ENCODE peak calls at places on chromosome 5, in four cellular contexts. One of them, this sample, is unnamed.

GRCh38 chr5:146306838-146307237 is 31.8 kb upstream of the POU4F3 start:
- DNase-seq in keratinocyte: no peak
- DNase-seq in GM12878: no peak
- DNase-seq in PC-9: peak
- DNase-seq in this sample: no peak

GRCh38 chr5:55714749-55715148 is 2.6 kb upstream of the SLC38A9 start:
- DNase-seq in keratinocyte: no peak
- DNase-seq in GM12878: no peak
- DNase-seq in PC-9: no peak
- DNase-seq in this sample: no peak

GRCh38 chr5:67831081-67831480 is 384.5 kb upstream of the PIK3R1 start:
- DNase-seq in keratinocyte: no peak
- DNase-seq in GM12878: no peak
- DNase-seq in PC-9: no peak
- DNase-seq in this sample: no peak

GRCh38 chr5:51394609-51395008 is 11.4 kb downstream of the ISL1 start:
- DNase-seq in keratinocyte: no peak
- DNase-seq in GM12878: no peak
- DNase-seq in PC-9: no peak
- DNase-seq in this sample: no peak

GRCh38 chr5:96031811-96032261 is 70.2 kb upstream of the ELL2 start:
- DNase-seq in keratinocyte: no peak
- DNase-seq in GM12878: no peak
- DNase-seq in PC-9: no peak
- DNase-seq in this sample: peak

GRCh38 chr5:178515776-178516561 is 74.2 kb downstream of the COL23A1 start:
- DNase-seq in keratinocyte: no peak
- DNase-seq in GM12878: no peak
- DNase-seq in PC-9: no peak
- DNase-seq in this sample: no peak

GRCh38 chr5:1249366-1250280 is 24.4 kb downstream of the SLC6A18 start:
- DNase-seq in keratinocyte: no peak
- DNase-seq in GM12878: no peak
- DNase-seq in PC-9: no peak
- DNase-seq in this sample: no peak

GRCh38 chr5:759781-760362 is 24.7 kb downstream of the ZDHHC11B start:
- DNase-seq in keratinocyte: no peak
- DNase-seq in GM12878: no peak
- DNase-seq in PC-9: no peak
- DNase-seq in this sample: no peak

GRCh38 chr5:137201876-137202275 is 297.2 kb downstream of the SPOCK1 start:
- DNase-seq in keratinocyte: no peak
- DNase-seq in GM12878: no peak
- DNase-seq in PC-9: no peak
- DNase-seq in this sample: peak

GRCh38 chr5:96963267-96963666 is 27.4 kb downstream of the LNPEP start:
- DNase-seq in keratinocyte: peak
- DNase-seq in GM12878: peak
- DNase-seq in PC-9: no peak
- DNase-seq in this sample: no peak

GRCh38 chr5:116766470-116766947 is 191.9 kb upstream of the SEMA6A start:
- DNase-seq in keratinocyte: peak
- DNase-seq in GM12878: peak
- DNase-seq in PC-9: peak
- DNase-seq in this sample: peak

GRCh38 chr5:82259172-82259800 is 18.9 kb downstream of the RPS23 start:
- DNase-seq in keratinocyte: no peak
- DNase-seq in GM12878: no peak
- DNase-seq in PC-9: no peak
- DNase-seq in this sample: peak

GRCh38 chr5:62093981-62094380 is 212.0 kb upstream of the KIF2A start:
- DNase-seq in keratinocyte: no peak
- DNase-seq in GM12878: no peak
- DNase-seq in PC-9: no peak
- DNase-seq in this sample: no peak

GRCh38 chr5:173953528-173954090 is 35.4 kb upstream of the C5orf47 start:
- DNase-seq in keratinocyte: no peak
- DNase-seq in GM12878: no peak
- DNase-seq in PC-9: no peak
- DNase-seq in this sample: no peak

GRCh38 chr5:41509399-41510175 is 814 bp downstream of the PLCXD3 start:
- DNase-seq in keratinocyte: no peak
- DNase-seq in GM12878: no peak
- DNase-seq in PC-9: no peak
- DNase-seq in this sample: no peak
- TF ChIP-seq EZH2 in keratinocyte: no peak
- TF ChIP-seq EZH2 in GM12878: no peak
- TF ChIP-seq EZH2 in PC-9: no peak
- TF ChIP-seq EZH2 in this sample: no peak

DNA sequence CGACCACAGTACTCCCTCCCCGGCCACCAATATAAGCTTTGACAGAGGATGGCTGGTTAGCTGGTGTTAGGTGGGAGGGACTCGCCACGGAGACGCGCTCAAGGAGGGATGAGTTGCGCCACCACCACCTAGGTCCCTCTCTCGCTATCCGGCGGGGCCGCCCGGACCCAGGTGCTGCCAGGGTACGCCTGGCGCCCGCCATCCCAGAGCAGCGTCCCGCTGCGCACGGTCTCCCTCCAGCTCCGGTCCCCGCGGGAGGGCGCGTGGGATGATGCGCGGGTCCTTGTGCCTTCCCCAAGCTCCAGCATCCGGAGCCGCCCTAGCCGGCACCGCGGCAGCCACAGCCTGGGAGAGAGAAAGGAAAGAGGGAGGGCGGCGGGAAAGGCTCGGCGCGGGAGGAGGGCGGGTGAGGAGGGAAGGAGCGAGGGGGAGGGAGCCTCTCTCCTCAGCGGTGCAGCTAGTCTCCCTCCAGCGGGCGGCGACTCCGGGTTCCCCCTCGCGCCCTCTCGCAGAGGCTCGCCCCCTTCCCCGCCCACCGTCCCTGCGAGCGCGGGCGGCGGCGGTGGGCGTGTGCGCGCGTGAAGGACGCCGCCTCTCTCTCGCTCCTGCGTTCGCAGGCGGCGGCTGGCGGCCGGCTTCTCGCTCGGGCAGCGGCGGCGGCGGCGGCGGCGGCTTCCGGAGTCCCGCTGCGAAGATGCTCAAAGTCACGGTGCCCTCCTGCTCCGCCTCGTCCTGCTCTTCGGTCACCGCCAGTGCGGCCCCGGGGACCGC is at the start of gene CAMK4:
- DNase-seq in keratinocyte: no peak
- DNase-seq in GM12878: no peak
- DNase-seq in PC-9: no peak
- DNase-seq in this sample: peak
- TF ChIP-seq EZH2 in keratinocyte: no peak
- TF ChIP-seq EZH2 in GM12878: no peak
- TF ChIP-seq EZH2 in PC-9: no peak
- TF ChIP-seq EZH2 in this sample: no peak

GRCh38 chr5:122077451-122078115 is 476 bp downstream of the LOX start:
- DNase-seq in keratinocyte: no peak
- DNase-seq in GM12878: no peak
- DNase-seq in PC-9: no peak
- DNase-seq in this sample: peak
- TF ChIP-seq EZH2 in keratinocyte: no peak
- TF ChIP-seq EZH2 in GM12878: no peak
- TF ChIP-seq EZH2 in PC-9: no peak
- TF ChIP-seq EZH2 in this sample: no peak

GRCh38 chr5:7397935-7398334 is 2.0 kb downstream of the ADCY2 start:
- DNase-seq in keratinocyte: no peak
- DNase-seq in GM12878: no peak
- DNase-seq in PC-9: no peak
- DNase-seq in this sample: no peak

GRCh38 chr5:7398596-7399260 is 2.8 kb downstream of the ADCY2 start:
- DNase-seq in keratinocyte: no peak
- DNase-seq in GM12878: no peak
- DNase-seq in PC-9: no peak
- DNase-seq in this sample: no peak

GRCh38 chr5:7395432-7396168 is at the start of gene ADCY2:
- DNase-seq in keratinocyte: no peak
- DNase-seq in GM12878: no peak
- DNase-seq in PC-9: no peak
- DNase-seq in this sample: no peak

GRCh38 chr5:7396169-7397004 is 449 bp downstream of the ADCY2 start:
- DNase-seq in keratinocyte: no peak
- DNase-seq in GM12878: no peak
- DNase-seq in PC-9: no peak
- DNase-seq in this sample: no peak

DNA sequence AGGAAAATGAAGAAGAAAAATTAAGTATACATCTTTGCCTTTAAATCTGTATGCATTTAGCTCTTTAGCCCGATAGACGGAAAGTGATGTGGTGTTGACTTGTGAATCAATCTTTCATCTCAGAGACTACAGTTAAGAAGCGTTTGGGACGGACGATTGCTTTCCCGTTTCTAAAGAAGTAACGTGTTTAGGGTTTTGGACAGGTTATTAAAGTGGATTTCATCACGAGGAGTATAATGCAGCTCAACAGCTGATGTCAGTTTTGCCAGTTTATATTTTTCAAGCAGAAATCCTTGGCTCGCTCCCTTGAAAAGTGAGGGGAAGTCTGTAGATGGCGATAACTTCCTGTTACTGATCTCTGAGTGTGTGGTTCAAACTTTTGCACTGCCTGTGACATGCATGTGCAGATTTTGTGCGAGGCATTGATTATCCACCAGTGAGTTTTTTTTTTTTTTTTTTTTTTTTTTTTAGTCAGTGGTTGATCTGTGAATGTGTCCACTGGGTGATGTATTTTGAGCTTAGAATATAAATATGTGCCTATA is 1.1 kb downstream of the ADCY2 start:
- DNase-seq in keratinocyte: no peak
- DNase-seq in GM12878: no peak
- DNase-seq in PC-9: no peak
- DNase-seq in this sample: no peak
- TF ChIP-seq EZH2 in keratinocyte: peak
- TF ChIP-seq EZH2 in GM12878: no peak
- TF ChIP-seq EZH2 in PC-9: no peak
- TF ChIP-seq EZH2 in this sample: peak

GRCh38 chr5:176134529-176135223 is 103.5 kb upstream of the SIMC1 start:
- DNase-seq in keratinocyte: no peak
- DNase-seq in GM12878: no peak
- DNase-seq in PC-9: no peak
- DNase-seq in this sample: no peak

GRCh38 chr5:176133877-176134276 is 104.3 kb upstream of the SIMC1 start:
- DNase-seq in keratinocyte: no peak
- DNase-seq in GM12878: no peak
- DNase-seq in PC-9: no peak
- DNase-seq in this sample: no peak

GRCh38 chr5:176132471-176133288 is 105.5 kb upstream of the SIMC1 start:
- DNase-seq in keratinocyte: no peak
- DNase-seq in GM12878: no peak
- DNase-seq in PC-9: no peak
- DNase-seq in this sample: no peak

GRCh38 chr5:176131771-176132170 is 106.5 kb upstream of the SIMC1 start:
- DNase-seq in keratinocyte: no peak
- DNase-seq in GM12878: no peak
- DNase-seq in PC-9: no peak
- DNase-seq in this sample: no peak

GRCh38 chr5:176133289-176133870 is 104.8 kb upstream of the SIMC1 start:
- DNase-seq in keratinocyte: no peak
- DNase-seq in GM12878: no peak
- DNase-seq in PC-9: no peak
- DNase-seq in this sample: no peak
- TF ChIP-seq EZH2 in keratinocyte: no peak
- TF ChIP-seq EZH2 in GM12878: no peak
- TF ChIP-seq EZH2 in PC-9: no peak
- TF ChIP-seq EZH2 in this sample: no peak

DNA sequence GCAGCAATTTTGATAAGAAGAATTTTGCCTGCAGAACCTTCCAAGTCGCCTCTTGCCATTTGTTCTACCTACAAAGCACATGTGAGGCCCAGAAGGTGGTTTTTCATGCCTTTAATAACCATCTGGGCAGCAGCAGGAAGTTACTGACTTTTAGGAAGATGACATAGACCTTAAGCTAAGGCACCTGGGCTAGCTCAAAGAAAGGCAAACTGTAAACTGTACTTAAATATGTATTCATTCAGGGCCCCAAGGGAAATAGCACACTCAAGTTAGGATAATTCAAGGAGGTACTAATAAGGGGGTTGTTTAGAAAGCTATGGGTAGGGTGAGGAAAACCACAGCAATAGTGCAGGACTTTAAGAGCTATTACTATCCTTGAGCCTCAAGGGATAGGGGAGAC is 57.3 kb upstream of the HSPB3 start:
- DNase-seq in keratinocyte: no peak
- DNase-seq in GM12878: no peak
- DNase-seq in PC-9: no peak
- DNase-seq in this sample: no peak
- TF ChIP-seq EZH2 in keratinocyte: no peak
- TF ChIP-seq EZH2 in GM12878: no peak
- TF ChIP-seq EZH2 in PC-9: no peak
- TF ChIP-seq EZH2 in this sample: no peak

DNA sequence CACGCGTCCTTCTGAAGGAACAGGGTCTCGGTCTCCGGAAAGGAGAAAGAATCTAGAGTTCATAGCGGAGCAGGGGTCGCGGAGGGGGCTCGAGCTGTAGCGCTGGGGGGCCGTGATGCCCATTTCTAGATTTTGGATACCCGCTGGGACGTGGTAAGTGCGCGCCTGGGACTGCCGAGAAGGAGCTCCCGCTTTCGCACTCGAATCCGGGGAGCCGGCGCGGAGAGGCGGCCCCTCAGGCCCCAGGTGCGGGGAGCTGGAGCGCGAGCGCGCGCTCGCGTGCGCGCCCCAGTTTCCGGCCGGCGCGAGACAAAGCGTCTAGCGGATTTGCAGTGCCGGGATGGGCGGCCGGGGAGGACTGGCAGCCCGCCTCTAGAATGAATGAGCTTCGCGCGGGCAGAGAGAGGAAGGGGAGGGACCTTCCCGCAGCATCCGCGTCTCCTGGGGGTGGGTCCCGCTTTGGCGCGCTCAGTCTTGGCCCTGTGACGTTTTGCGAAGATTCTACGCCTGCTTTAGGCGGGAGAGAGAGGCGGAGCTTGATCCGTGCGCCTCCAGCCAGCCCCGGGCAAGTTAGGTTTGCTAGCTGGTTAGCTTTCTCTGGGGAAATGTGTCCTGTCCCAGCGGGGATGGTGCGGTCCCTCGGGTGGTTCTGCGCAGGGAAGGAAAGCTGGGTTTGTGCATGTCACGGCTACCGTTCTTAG is 1.2 kb downstream of the LMNB1 start:
- DNase-seq in keratinocyte: no peak
- DNase-seq in GM12878: peak
- DNase-seq in PC-9: peak
- DNase-seq in this sample: peak
- TF ChIP-seq EZH2 in keratinocyte: no peak
- TF ChIP-seq EZH2 in GM12878: no peak
- TF ChIP-seq EZH2 in PC-9: no peak
- TF ChIP-seq EZH2 in this sample: no peak

GRCh38 chr5:88692979-88693932 is 189.7 kb downstream of the MEF2C start:
- DNase-seq in keratinocyte: no peak
- DNase-seq in GM12878: no peak
- DNase-seq in PC-9: no peak
- DNase-seq in this sample: no peak
- TF ChIP-seq EZH2 in keratinocyte: no peak
- TF ChIP-seq EZH2 in GM12878: no peak
- TF ChIP-seq EZH2 in PC-9: no peak
- TF ChIP-seq EZH2 in this sample: peak

This sample was measured in mammary epithelial cell.